ENCODE peak calls at places on chromosomes 5 and 9, in five cellular contexts. One of them, this sample, is unnamed.

GRCh38 chr9:134320916-134321570 is 5.2 kb upstream of the RXRA start:
- DNase-seq in heart left ventricle: no peak
- DNase-seq in HepG2: peak
- DNase-seq in hepatocyte: peak
- DNase-seq in B cell: no peak
- DNase-seq in this sample: no peak

GRCh38 chr5:17723876-17724275 is 89.6 kb downstream of the TAF11L14 start:
- DNase-seq in B cell: no peak
- DNase-seq in HepG2: no peak
- DNase-seq in hepatocyte: no peak
- DNase-seq in heart left ventricle: no peak
- DNase-seq in this sample: no peak

GRCh38 chr5:1050449-1051365 is 42.1 kb downstream of the NKD2 start:
- DNase-seq in hepatocyte: no peak
- DNase-seq in B cell: no peak
- DNase-seq in HepG2: no peak
- DNase-seq in heart left ventricle: no peak
- DNase-seq in this sample: no peak

GRCh38 chr9:16396389-16396788 is 474.1 kb downstream of the BNC2 start:
- DNase-seq in B cell: no peak
- DNase-seq in hepatocyte: no peak
- DNase-seq in HepG2: no peak
- DNase-seq in heart left ventricle: no peak
- DNase-seq in this sample: no peak

GRCh38 chr5:83518676-83519075 is 47.1 kb downstream of the VCAN start:
- DNase-seq in HepG2: no peak
- DNase-seq in heart left ventricle: no peak
- DNase-seq in hepatocyte: no peak
- DNase-seq in B cell: no peak
- DNase-seq in this sample: no peak

GRCh38 chr5:90901263-90901662 is 342.7 kb downstream of the ADGRV1 start:
- DNase-seq in HepG2: peak
- DNase-seq in hepatocyte: no peak
- DNase-seq in heart left ventricle: no peak
- DNase-seq in B cell: no peak
- DNase-seq in this sample: no peak

GRCh38 chr9:97640290-97640689 is 6.7 kb downstream of the NCBP1 start:
- DNase-seq in HepG2: peak
- DNase-seq in B cell: no peak
- DNase-seq in heart left ventricle: no peak
- DNase-seq in hepatocyte: peak
- DNase-seq in this sample: no peak

GRCh38 chr5:90944116-90944515 is 385.5 kb downstream of the ADGRV1 start:
- DNase-seq in hepatocyte: no peak
- DNase-seq in B cell: no peak
- DNase-seq in HepG2: no peak
- DNase-seq in heart left ventricle: no peak
- DNase-seq in this sample: no peak

GRCh38 chr5:68015381-68015780 is 200.2 kb upstream of the PIK3R1 start:
- DNase-seq in B cell: no peak
- DNase-seq in heart left ventricle: no peak
- DNase-seq in hepatocyte: no peak
- DNase-seq in HepG2: no peak
- DNase-seq in this sample: no peak

GRCh38 chr5:132465095-132465707 is 25.4 kb downstream of the IRF1 start:
- DNase-seq in heart left ventricle: no peak
- DNase-seq in B cell: no peak
- DNase-seq in HepG2: no peak
- DNase-seq in hepatocyte: no peak
- DNase-seq in this sample: no peak

GRCh38 chr5:89703799-89704198 is 705.8 kb downstream of the CETN3 start:
- DNase-seq in B cell: no peak
- DNase-seq in heart left ventricle: no peak
- DNase-seq in HepG2: no peak
- DNase-seq in hepatocyte: peak
- DNase-seq in this sample: no peak

GRCh38 chr5:109916481-109917153 is 226.9 kb downstream of the MAN2A1 start:
- DNase-seq in heart left ventricle: no peak
- DNase-seq in hepatocyte: no peak
- DNase-seq in B cell: no peak
- DNase-seq in HepG2: no peak
- DNase-seq in this sample: no peak

DNA sequence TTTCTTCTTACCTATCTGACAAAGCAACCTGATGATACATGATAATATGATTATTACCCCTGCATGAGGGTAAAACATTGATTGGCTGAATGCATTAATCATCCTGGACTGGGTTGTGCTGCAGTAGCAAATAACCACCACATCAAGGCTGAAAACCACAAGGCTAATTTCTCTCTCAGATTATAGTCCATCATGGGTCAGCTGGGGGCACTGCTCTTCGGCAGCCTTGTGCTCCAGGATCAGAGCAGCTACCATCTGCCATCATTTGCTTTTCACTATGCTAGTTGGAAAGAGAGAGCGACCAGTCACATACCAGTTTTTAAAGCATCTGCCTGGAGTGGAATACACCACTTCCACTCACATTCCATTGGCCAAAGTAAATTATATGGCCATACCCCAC is 383.5 kb downstream of the RASEF start:
- DNase-seq in B cell: no peak
- DNase-seq in HepG2: no peak
- DNase-seq in hepatocyte: no peak
- DNase-seq in heart left ventricle: no peak
- DNase-seq in this sample: no peak
- TF ChIP-seq CTCF in B cell: no peak
- TF ChIP-seq CTCF in HepG2: no peak
- TF ChIP-seq CTCF in hepatocyte: no peak
- TF ChIP-seq CTCF in heart left ventricle: no peak
- TF ChIP-seq CTCF in this sample: no peak

GRCh38 chr5:179143446-179143845 is 83.3 kb downstream of the ZNF354C start:
- DNase-seq in hepatocyte: peak
- DNase-seq in B cell: no peak
- DNase-seq in HepG2: peak
- DNase-seq in heart left ventricle: no peak
- DNase-seq in this sample: no peak
- TF ChIP-seq CTCF in hepatocyte: peak
- TF ChIP-seq CTCF in B cell: no peak
- TF ChIP-seq CTCF in HepG2: no peak
- TF ChIP-seq CTCF in heart left ventricle: no peak
- TF ChIP-seq CTCF in this sample: no peak

GRCh38 chr9:89319015-89319905 is 960 bp downstream of the SECISBP2 start:
- DNase-seq in heart left ventricle: no peak
- DNase-seq in hepatocyte: no peak
- DNase-seq in HepG2: no peak
- DNase-seq in B cell: no peak
- DNase-seq in this sample: no peak
- TF ChIP-seq CTCF in heart left ventricle: no peak
- TF ChIP-seq CTCF in hepatocyte: no peak
- TF ChIP-seq CTCF in HepG2: no peak
- TF ChIP-seq CTCF in B cell: peak
- TF ChIP-seq CTCF in this sample: no peak

DNA sequence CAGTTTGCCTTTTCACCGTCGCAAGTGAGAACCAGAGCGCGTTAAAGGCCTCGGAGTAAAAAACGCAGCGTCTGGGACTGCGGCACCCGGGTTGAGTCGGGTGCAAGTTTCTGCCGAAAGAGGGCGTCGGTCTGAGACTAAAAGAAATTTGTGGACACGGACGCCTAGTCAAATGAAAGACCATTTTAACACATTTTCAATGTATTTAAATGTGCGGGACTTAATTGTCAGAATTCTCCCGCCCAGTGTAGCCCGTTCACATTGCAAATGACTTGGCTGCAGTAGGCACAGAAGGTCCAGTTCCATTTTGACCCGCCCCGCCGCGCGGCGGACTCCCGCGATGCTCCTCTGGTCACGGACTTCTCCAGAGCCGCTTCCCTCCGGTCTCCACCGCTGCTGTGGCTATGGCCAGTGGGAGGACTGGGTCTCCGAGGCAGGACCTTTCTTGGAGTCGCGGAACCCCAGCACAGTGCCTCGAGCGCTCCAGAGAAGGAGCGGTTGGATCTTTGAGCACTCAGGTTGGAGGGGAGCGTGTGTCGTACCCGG is 1.3 kb upstream of the NPR3 start:
- DNase-seq in B cell: no peak
- DNase-seq in hepatocyte: peak
- DNase-seq in HepG2: peak
- DNase-seq in heart left ventricle: peak
- DNase-seq in this sample: peak
- TF ChIP-seq CTCF in B cell: peak
- TF ChIP-seq CTCF in hepatocyte: peak
- TF ChIP-seq CTCF in HepG2: peak
- TF ChIP-seq CTCF in heart left ventricle: peak
- TF ChIP-seq CTCF in this sample: peak

GRCh38 chr5:57303985-57304384 is 130.1 kb downstream of the GPBP1 start:
- DNase-seq in B cell: no peak
- DNase-seq in heart left ventricle: no peak
- DNase-seq in HepG2: no peak
- DNase-seq in hepatocyte: no peak
- DNase-seq in this sample: no peak
- TF ChIP-seq CTCF in B cell: no peak
- TF ChIP-seq CTCF in heart left ventricle: no peak
- TF ChIP-seq CTCF in HepG2: peak
- TF ChIP-seq CTCF in hepatocyte: no peak
- TF ChIP-seq CTCF in this sample: no peak

GRCh38 chr5:170292509-170292908 is 5.1 kb downstream of the LCP2 start:
- DNase-seq in B cell: no peak
- DNase-seq in HepG2: no peak
- DNase-seq in heart left ventricle: no peak
- DNase-seq in hepatocyte: no peak
- DNase-seq in this sample: no peak

GRCh38 chr5:170291324-170291847 is 6.2 kb downstream of the LCP2 start:
- DNase-seq in HepG2: no peak
- DNase-seq in hepatocyte: no peak
- DNase-seq in heart left ventricle: no peak
- DNase-seq in B cell: no peak
- DNase-seq in this sample: no peak

GRCh38 chr5:170289749-170290148 is 7.8 kb downstream of the LCP2 start:
- DNase-seq in B cell: no peak
- DNase-seq in HepG2: no peak
- DNase-seq in hepatocyte: no peak
- DNase-seq in heart left ventricle: peak
- DNase-seq in this sample: no peak

GRCh38 chr5:170296036-170296934 is 1.3 kb downstream of the LCP2 start:
- DNase-seq in heart left ventricle: no peak
- DNase-seq in HepG2: no peak
- DNase-seq in hepatocyte: no peak
- DNase-seq in B cell: no peak
- DNase-seq in this sample: no peak

DNA sequence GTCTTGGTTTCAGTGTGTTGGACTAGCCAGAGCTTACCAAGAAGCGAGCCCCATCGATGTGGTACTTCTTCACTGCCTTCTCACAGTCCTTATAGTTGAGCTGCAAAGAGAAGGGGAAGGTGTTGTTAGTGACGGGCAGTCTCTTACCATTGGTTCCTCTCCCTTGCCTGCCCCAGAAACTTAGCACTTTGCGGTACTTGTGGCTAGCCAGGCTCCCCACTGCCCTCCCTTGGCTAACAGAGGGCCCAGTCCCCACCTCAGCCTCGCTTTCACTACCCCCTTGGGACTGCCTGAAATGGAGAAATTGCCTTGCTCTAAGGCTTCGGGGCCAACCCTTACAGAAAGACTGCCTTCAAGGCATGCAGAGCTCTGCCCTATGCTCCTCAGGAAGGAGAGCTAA is 4.3 kb downstream of the LCP2 start:
- DNase-seq in hepatocyte: no peak
- DNase-seq in HepG2: no peak
- DNase-seq in heart left ventricle: peak
- DNase-seq in B cell: peak
- DNase-seq in this sample: no peak
- TF ChIP-seq CTCF in hepatocyte: no peak
- TF ChIP-seq CTCF in HepG2: no peak
- TF ChIP-seq CTCF in heart left ventricle: no peak
- TF ChIP-seq CTCF in B cell: no peak
- TF ChIP-seq CTCF in this sample: no peak

GRCh38 chr5:134840811-134841210 is 5.0 kb upstream of the C5orf24 start:
- DNase-seq in HepG2: no peak
- DNase-seq in B cell: no peak
- DNase-seq in heart left ventricle: no peak
- DNase-seq in hepatocyte: no peak
- DNase-seq in this sample: no peak

GRCh38 chr5:134845852-134846640 is at the start of gene C5orf24:
- DNase-seq in heart left ventricle: peak
- DNase-seq in hepatocyte: peak
- DNase-seq in B cell: peak
- DNase-seq in HepG2: peak
- DNase-seq in this sample: peak

GRCh38 chr5:134846641-134846960 is 833 bp downstream of the C5orf24 start:
- DNase-seq in heart left ventricle: peak
- DNase-seq in hepatocyte: peak
- DNase-seq in HepG2: peak
- DNase-seq in B cell: peak
- DNase-seq in this sample: peak

GRCh38 chr5:134844252-134844651 is 1.5 kb upstream of the C5orf24 start:
- DNase-seq in HepG2: no peak
- DNase-seq in B cell: no peak
- DNase-seq in hepatocyte: no peak
- DNase-seq in heart left ventricle: no peak
- DNase-seq in this sample: no peak

GRCh38 chr5:134845335-134845851 is 375 bp upstream of the C5orf24 start:
- DNase-seq in heart left ventricle: no peak
- DNase-seq in B cell: no peak
- DNase-seq in HepG2: no peak
- DNase-seq in hepatocyte: no peak
- DNase-seq in this sample: no peak
- TF ChIP-seq CTCF in heart left ventricle: no peak
- TF ChIP-seq CTCF in B cell: no peak
- TF ChIP-seq CTCF in HepG2: no peak
- TF ChIP-seq CTCF in hepatocyte: no peak
- TF ChIP-seq CTCF in this sample: no peak

GRCh38 chr9:136312436-136312835 is 8.5 kb upstream of the CCDC187 start:
- DNase-seq in heart left ventricle: no peak
- DNase-seq in B cell: peak
- DNase-seq in HepG2: no peak
- DNase-seq in hepatocyte: peak
- DNase-seq in this sample: no peak
- TF ChIP-seq CTCF in heart left ventricle: peak
- TF ChIP-seq CTCF in B cell: peak
- TF ChIP-seq CTCF in HepG2: peak
- TF ChIP-seq CTCF in hepatocyte: peak
- TF ChIP-seq CTCF in this sample: peak

This sample was measured in adrenal gland.